ENCODE peak calls at places on chromosome 4, in six cellular contexts. N is GM13977, M is chondrocyte, V is PC-3, O is esophagus squamous epithelium, R is epithelial cell of proximal tubule. P is an unnamed sample.

GRCh38 chr4:35772291-35772690 is 472.0 kb downstream of the ARAP2 start:
- DNase-seq in N (no peak), M (no peak), V (peak; percentile 73), O (no peak), R (no peak), P (peak; percentile 57)

GRCh38 chr4:102715057-102715456 is 45.7 kb downstream of the MANBA start:
- DNase-seq in N (no peak), M (no peak), V (peak; percentile 12), O (no peak), R (no peak), P (no peak)

GRCh38 chr4:139011220-139011950 is 4.2 kb upstream of the NOCT start:
- DNase-seq in N (no peak), M (no peak), V (no peak), O (no peak), R (no peak), P (no peak)

GRCh38 chr4:22597471-22597870 is 81.6 kb upstream of the ADGRA3 start:
- DNase-seq in N (no peak), M (no peak), V (no peak), O (no peak), R (no peak), P (no peak)

GRCh38 chr4:121951570-121952110 is at the start of gene TRPC3:
- DNase-seq in N (peak; percentile 58), M (peak; percentile 85), V (no peak), O (no peak), R (no peak), P (peak; percentile 21)

GRCh38 chr4:177478496-177478895 is 36.3 kb upstream of the AGA start:
- DNase-seq in N (no peak), M (no peak), V (no peak), O (no peak), R (no peak), P (no peak)

GRCh38 chr4:2104556-2105345 is 45.6 kb downstream of the NAT8L start:
- DNase-seq in N (no peak), M (no peak), V (no peak), O (no peak), R (no peak), P (no peak)

GRCh38 chr4:112251044-112251632 is 19.6 kb downstream of the AP1AR start:
- DNase-seq in N (no peak), M (no peak), V (no peak), O (no peak), R (no peak), P (no peak)

GRCh38 chr4:115674485-115674884 is 561.1 kb upstream of the NDST4 start:
- DNase-seq in N (no peak), M (no peak), V (no peak), O (no peak), R (no peak), P (no peak)

GRCh38 chr4:128309585-128309984 is 22.0 kb upstream of the PGRMC2 start:
- DNase-seq in N (no peak), M (no peak), V (no peak), O (no peak), R (no peak), P (no peak)

GRCh38 chr4:156098846-156099245 is 145.2 kb upstream of the CTSO start:
- DNase-seq in N (no peak), M (no peak), V (no peak), O (no peak), R (no peak), P (no peak)

GRCh38 chr4:165204462-165204830 is 2.9 kb upstream of the KLHL2 start:
- DNase-seq in N (no peak), M (no peak), V (peak; percentile 69), O (no peak), R (no peak), P (peak; percentile 60)

GRCh38 chr4:144575181-144575580 is 70.8 kb upstream of the HHIP start:
- DNase-seq in N (no peak), M (no peak), V (peak; percentile 10), O (no peak), R (no peak), P (peak; percentile 23)

GRCh38 chr4:144666539-144667175 is 20.7 kb downstream of the HHIP start:
- DNase-seq in N (no peak), M (no peak), V (peak; percentile 72), O (no peak), R (peak; percentile 23), P (peak; percentile 45)

GRCh38 chr4:2660596-2661211 is 95.4 kb downstream of the TNIP2 start:
- DNase-seq in N (no peak), M (no peak), V (no peak), O (no peak), R (no peak), P (no peak)

GRCh38 chr4:2788532-2789103 is 4.3 kb upstream of the SH3BP2 start:
- DNase-seq in N (no peak), M (peak; percentile 79), V (no peak), O (no peak), R (no peak), P (no peak)

DNA sequence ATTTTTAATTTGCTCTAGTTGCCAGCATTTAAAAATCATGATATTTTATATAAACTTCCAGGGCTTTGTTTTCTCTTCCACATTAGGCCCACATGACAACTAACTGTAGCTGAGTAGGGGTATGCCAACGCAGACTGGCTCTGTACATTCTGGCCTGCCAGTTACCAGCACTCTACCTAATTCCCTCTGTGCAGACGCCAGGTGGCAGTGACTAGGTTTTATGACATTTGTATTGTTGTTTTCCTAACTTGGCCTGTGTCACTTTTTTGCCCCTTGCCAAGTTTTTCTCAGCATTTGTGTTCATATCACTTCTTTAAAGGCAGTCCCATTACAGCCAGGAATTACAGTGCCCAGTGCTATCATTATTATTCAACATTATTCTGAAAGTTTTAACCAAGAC is 347.5 kb downstream of the NKX6-1 start:
- DNase-seq in N (no peak), M (no peak), V (peak; percentile 44), O (no peak), R (no peak), P (peak; percentile 26)
- TF ChIP-seq CTCF in N (peak; percentile 15), M (no peak), V (peak; percentile 50), O (no peak), R (peak; percentile 4), P (no peak)

GRCh38 chr4:123990310-123990709 is 593.7 kb downstream of the SPRY1 start:
- DNase-seq in N (no peak), M (no peak), V (no peak), O (no peak), R (no peak), P (no peak)
- TF ChIP-seq CTCF in N (no peak), M (peak; percentile 7), V (no peak), O (no peak), R (peak; percentile 6), P (no peak)

GRCh38 chr4:91116861-91117260 is 989.7 kb downstream of the CCSER1 start:
- DNase-seq in N (peak; percentile 7), M (no peak), V (peak; percentile 48), O (no peak), R (no peak), P (peak; percentile 27)
- TF ChIP-seq CTCF in N (peak; percentile 42), M (peak; percentile 76), V (peak; percentile 62), O (peak; percentile 53), R (peak; percentile 58), P (peak; percentile 32)

DNA sequence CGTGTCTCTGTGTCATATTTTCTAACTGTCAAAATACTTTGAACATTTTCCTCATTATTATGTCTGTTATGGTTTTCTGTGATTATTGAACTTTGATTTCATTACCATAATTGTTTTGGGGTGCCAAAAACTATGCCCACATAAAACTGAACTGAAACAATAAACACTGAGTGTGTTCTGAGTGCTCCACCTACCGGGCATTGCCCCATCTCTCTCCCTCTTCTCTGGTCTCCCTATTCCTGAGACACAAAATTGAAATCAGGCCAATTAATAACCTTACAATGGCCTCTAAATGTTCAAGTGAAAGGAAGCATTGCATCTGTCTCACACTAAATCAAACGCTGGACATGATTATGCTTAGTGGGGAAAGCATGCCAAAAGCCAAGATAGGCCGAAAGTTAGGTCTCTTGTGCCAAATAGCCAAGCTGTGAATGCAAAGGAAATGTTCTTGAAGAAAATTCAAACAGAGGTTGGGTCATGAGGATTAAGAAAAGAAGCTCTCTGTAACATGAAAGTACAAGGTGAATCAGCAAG is 972.3 kb downstream of the PCDH7 start:
- DNase-seq in N (no peak), M (no peak), V (no peak), O (no peak), R (no peak), P (peak; percentile 34)
- TF ChIP-seq CTCF in N (peak; percentile 22), M (peak; percentile 29), V (peak; percentile 48), O (peak; percentile 12), R (peak; percentile 32), P (peak; percentile 59)

DNA sequence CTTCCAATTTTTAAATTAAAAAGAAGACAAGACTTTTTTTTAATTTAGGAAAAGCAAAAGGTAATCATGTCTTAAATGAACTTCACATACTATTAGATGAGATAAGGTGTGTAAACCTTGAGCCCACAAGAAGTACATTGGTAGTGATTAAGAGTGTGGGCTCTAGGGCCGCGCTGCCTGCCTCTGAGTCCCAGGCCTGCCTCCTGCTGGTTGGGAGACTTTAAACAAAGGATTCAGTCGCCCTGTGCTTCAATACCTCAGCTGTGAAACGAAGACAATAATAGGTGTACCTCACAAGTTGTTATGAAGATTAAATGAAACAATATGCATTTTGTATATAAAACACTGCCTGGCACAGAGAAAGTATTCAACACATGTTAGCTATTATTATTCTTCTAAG is 95.9 kb upstream of the MYOZ2 start:
- DNase-seq in N (no peak), M (no peak), V (no peak), O (no peak), R (no peak), P (peak; percentile 17)
- TF ChIP-seq CTCF in N (no peak), M (peak; percentile 50), V (peak; percentile 42), O (peak; percentile 41), R (peak; percentile 21), P (no peak)

GRCh38 chr4:8400641-8401325 is 39.7 kb downstream of the ACOX3 start:
- DNase-seq in N (no peak), M (no peak), V (no peak), O (no peak), R (no peak), P (no peak)
- TF ChIP-seq CTCF in N (no peak), M (no peak), V (no peak), O (no peak), R (no peak), P (no peak)